ENCODE peak calls at places on chromosomes 5 and 9, in five cellular contexts. S is heart left ventricle, F is lower leg skin, T is body of pancreas, K is gastrocnemius medialis. M is an unnamed sample.

GRCh38 chr5:154179846-154180710 is 10.5 kb upstream of the GALNT10 start:
- DNase-seq in F (no peak), S (no peak), K (peak; percentile 25), T (peak; percentile 30), M (peak; percentile 42)

GRCh38 chr5:150438873-150439546 is 10.5 kb downstream of the RPS14 start:
- DNase-seq in S (no peak), T (peak; percentile 32), K (no peak), F (no peak), M (peak; percentile 39)

GRCh38 chr5:32443145-32443540 is 1.4 kb downstream of the ZFR start:
- DNase-seq in T (no peak), K (no peak), F (no peak), S (no peak), M (no peak)

GRCh38 chr5:15132816-15133405 is 261.3 kb upstream of the ANKH start:
- DNase-seq in K (no peak), S (no peak), T (no peak), F (no peak), M (no peak)

GRCh38 chr5:25160851-25161348 is 516.1 kb upstream of the CDH10 start:
- DNase-seq in T (no peak), F (no peak), S (no peak), K (no peak), M (no peak)

GRCh38 chr9:130072515-130073235 is 19.0 kb downstream of the GPR107 start:
- DNase-seq in T (no peak), K (no peak), S (no peak), F (no peak), M (no peak)

GRCh38 chr9:79665926-79666325 is 94.2 kb downstream of the TLE4 start:
- DNase-seq in K (no peak), F (no peak), S (no peak), T (no peak), M (no peak)

GRCh38 chr5:140142802-140143201 is 17.1 kb downstream of the IGIP start:
- DNase-seq in F (peak; percentile 68), S (no peak), T (no peak), K (no peak), M (no peak)

GRCh38 chr5:53984987-53985386 is 325.4 kb downstream of the ARL15 start:
- DNase-seq in T (no peak), S (no peak), F (no peak), K (no peak), M (no peak)

GRCh38 chr5:157252741-157253465 is 13.0 kb upstream of the CYFIP2 start:
- DNase-seq in F (no peak), T (no peak), S (no peak), K (no peak), M (no peak)

GRCh38 chr9:128192601-128193371 is 1.4 kb upstream of the CIZ1 start:
- DNase-seq in F (peak; percentile 97), K (peak; percentile 92), S (peak; percentile 81), T (peak; percentile 79), M (peak; percentile 93)

GRCh38 chr5:132872788-132873118 is 715 bp upstream of the LEAP2 start:
- DNase-seq in K (no peak), S (no peak), F (no peak), T (no peak), M (no peak)

GRCh38 chr5:132870801-132871200 is 2.7 kb upstream of the LEAP2 start:
- DNase-seq in F (no peak), K (no peak), T (no peak), S (no peak), M (no peak)

GRCh38 chr5:132871459-132871858 is 2.0 kb upstream of the LEAP2 start:
- DNase-seq in K (no peak), F (no peak), S (no peak), T (no peak), M (no peak)

GRCh38 chr5:132873119-132873929 is at the start of gene LEAP2:
- DNase-seq in F (no peak), T (peak; percentile 49), S (peak; percentile 13), K (no peak), M (no peak)

GRCh38 chr5:132871885-132872284 is 1.6 kb upstream of the LEAP2 start:
- DNase-seq in K (no peak), T (no peak), S (no peak), F (no peak), M (no peak)
- TF ChIP-seq POLR2A in K (no peak), T (no peak), S (no peak), F (no peak), M (no peak)

GRCh38 chr5:148090200-148090599 is 26.4 kb downstream of the SPINK5 start:
- DNase-seq in K (no peak), F (no peak), S (no peak), T (no peak), M (no peak)

GRCh38 chr5:148083203-148083602 is 19.4 kb downstream of the SPINK5 start:
- DNase-seq in K (no peak), S (no peak), T (no peak), F (no peak), M (no peak)

GRCh38 chr5:148085934-148086333 is 22.2 kb downstream of the SPINK5 start:
- DNase-seq in K (no peak), T (no peak), S (no peak), F (no peak), M (no peak)

DNA sequence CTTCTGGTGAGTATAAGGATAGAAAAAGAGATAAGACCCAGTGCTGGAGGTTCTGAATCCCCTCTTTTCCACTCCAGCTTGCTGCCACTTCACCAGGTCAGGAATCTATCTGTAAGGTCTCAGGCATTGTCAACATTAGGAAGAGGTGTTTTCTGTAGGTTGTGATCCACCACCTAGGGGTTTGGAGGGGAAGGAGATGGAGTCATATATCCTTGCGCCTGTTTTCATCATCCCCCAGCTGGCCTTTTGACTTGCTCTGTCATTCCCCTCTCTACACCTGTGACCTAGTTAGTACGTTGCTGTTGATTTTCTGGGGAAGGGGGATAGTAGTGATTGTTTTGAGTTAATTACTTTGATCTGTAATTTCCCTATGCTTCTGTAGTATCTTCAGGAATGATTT is 20.5 kb downstream of the SPINK5 start:
- DNase-seq in T (no peak), K (no peak), S (no peak), F (no peak), M (no peak)
- TF ChIP-seq CTCF in T (no peak), K (no peak), S (no peak), F (no peak), M (no peak)

DNA sequence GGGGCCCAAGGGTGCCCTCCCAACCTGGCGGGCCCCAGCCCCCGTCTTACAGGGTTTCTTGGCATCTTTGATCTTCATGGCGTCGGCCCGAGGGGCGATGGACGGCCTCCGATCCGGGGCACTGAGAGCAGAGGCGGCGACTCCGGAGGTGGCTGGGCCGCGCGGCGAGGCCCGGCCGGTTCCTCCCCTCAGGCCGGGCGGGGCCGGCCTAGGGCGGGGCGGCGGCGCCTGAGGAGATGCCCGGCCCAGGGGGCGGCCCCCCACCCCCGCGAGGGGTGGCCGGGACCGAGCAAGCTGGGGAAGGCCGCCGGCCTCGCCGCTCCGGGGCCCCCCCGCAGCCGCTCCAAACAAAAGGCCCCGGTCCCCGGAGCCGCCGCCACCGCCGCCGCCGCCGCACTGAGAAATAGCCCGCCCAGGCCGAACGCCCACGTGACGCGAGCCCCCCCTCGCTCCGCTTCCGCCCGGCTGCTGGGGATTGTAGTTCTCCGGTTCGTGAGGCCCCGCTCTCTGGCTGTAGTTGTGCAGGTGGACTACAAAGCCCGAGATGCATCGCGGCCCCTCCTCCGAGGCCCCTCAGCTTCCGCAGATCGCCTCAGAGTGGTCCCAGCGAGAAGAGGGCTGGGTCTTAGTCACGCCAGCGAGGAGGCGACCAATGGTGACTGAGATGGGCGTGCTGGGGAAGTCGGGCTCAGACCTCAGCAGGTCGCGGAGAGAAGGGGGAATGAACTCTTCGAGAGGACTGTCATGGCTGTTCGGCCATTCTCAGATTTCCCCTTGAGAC is at the start of gene PANK3:
- DNase-seq in T (peak; percentile 97), K (peak; percentile 98), S (peak; percentile 99), F (peak; percentile 100), M (peak; percentile 98)
- TF ChIP-seq POLR2A in T (peak; percentile 65), K (peak; percentile 96), S (peak; percentile 85), F (peak; percentile 79), M (peak; percentile 48)

DNA sequence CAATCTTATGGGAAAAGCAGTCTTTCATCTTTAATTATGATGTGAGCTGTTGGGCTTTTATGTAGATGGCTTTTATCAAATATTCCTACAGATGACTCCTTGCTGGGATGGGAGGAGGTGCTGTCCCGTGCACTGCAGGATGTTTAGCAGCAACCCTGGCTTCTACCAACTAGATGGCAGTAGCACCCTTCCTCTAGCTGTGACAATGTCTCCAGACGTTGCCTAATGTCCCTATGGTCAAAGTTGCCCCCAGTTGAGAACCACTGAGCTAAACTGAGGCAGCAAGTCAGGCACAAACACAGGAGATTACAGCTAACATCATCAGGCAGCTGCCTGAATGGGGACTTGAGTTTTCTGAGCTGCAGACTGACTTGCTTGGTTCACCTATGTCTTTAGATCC is 401.9 kb upstream of the PDE4D start:
- DNase-seq in F (no peak), S (peak; percentile 8), T (peak; percentile 40), K (no peak), M (no peak)
- TF ChIP-seq CTCF in F (no peak), S (peak; percentile 54), T (peak; percentile 53), K (no peak), M (no peak)

DNA sequence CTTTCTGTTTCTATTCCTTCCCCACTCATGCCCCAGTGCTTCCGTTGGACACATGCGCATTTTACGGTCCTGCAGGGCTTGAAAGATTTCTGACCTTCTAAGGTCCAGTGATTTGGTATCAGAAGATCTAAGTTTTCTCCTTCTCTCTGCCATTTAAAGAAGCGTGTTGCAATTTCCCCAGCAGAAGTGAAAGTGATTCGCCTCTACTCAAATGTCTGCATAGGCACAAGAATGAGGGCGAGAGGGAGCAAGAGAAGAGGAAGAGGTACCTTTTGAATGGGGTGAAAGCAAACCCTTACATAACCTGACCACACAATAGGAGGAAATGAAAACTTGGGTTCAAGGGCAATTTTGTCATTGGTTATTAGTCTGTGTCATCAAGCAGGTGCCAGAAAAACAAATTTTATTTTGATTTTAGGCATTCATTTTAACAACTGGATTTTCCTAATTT is 31.7 kb upstream of the NR3C1 start:
- DNase-seq in S (peak; percentile 17), F (no peak), T (no peak), K (peak; percentile 25), M (peak; percentile 23)
- TF ChIP-seq POLR2A in S (no peak), F (no peak), T (no peak), K (no peak), M (no peak)

DNA sequence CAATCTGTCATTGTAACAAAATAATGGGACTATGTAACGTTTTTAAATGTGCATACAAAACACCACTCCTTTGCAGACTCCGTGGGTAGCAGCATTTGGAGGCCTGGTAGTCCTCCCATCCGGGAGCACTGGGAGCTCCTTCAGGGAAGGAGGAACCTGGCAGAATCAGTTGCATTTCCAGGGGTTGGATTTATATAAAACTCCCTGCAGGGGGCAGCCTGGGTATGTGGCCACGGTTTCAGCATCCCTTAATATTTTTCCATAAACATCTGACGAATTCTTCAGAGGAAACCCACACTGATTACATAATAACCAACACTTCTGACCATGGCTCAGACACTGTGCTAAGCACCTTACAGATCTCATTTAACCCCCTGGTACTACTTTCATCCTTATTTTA is 6.1 kb upstream of the AFAP1L1 start:
- DNase-seq in K (no peak), S (peak; percentile 52), T (no peak), F (no peak), M (no peak)
- TF ChIP-seq CTCF in K (peak; percentile 65), S (peak; percentile 76), T (no peak), F (no peak), M (peak; percentile 23)

GRCh38 chr9:133335924-133336811 is at the start of gene SURF6:
- DNase-seq in S (peak; percentile 91), T (peak; percentile 91), K (peak; percentile 88), F (peak; percentile 97), M (peak; percentile 91)
- TF ChIP-seq POLR2A in S (peak; percentile 76), T (peak; percentile 50), K (peak; percentile 65), F (no peak), M (peak; percentile 63)

M was measured in adrenal gland.